ENCODE peak calls at places on chromosomes 2 and 18, in ten cellular contexts. One of them, this sample, is unnamed.

GRCh38 chr2:223196331-223196730 is 144.3 kb downstream of the KCNE4 start:
- DNase-seq in stimulated activated CD4-positive, alpha-beta T cell treated with anti-CD3 and anti-CD28 coated beads, Interleukin-12 subunit alpha, Interleukin-12 subunit beta, amount 100 ng/mL, for 48 hours: no peak
- DNase-seq in GF-D8: no peak
- DNase-seq in activated T-cell treated with anti-CD3 and anti-CD28 coated beads, Interleukin-2, amount 50 U/mL, for 24 hours: no peak
- DNase-seq in PC-3: no peak
- DNase-seq in stimulated activated CD8-positive, alpha-beta memory T cell treated with anti-CD3 and anti-CD28 coated beads, Interleukin-2, amount 100 ng/mL, for 48 hours: no peak
- DNase-seq in activated CD4-positive, alpha-beta T cell treated with anti-CD3 and anti-CD28 coated beads, Interleukin-2, amount 50 U/mL, for 4 hours: no peak
- DNase-seq in globus pallidus: no peak
- DNase-seq in NCI-H1417: no peak
- DNase-seq in WERI-Rb-1: no peak
- DNase-seq in this sample: no peak

GRCh38 chr2:235960011-235960715 is 208.0 kb downstream of the GBX2 start:
- DNase-seq in stimulated activated CD4-positive, alpha-beta T cell treated with anti-CD3 and anti-CD28 coated beads, Interleukin-12 subunit alpha, Interleukin-12 subunit beta, amount 100 ng/mL, for 48 hours: no peak
- DNase-seq in GF-D8: no peak
- DNase-seq in activated T-cell treated with anti-CD3 and anti-CD28 coated beads, Interleukin-2, amount 50 U/mL, for 24 hours: no peak
- DNase-seq in PC-3: no peak
- DNase-seq in stimulated activated CD8-positive, alpha-beta memory T cell treated with anti-CD3 and anti-CD28 coated beads, Interleukin-2, amount 100 ng/mL, for 48 hours: no peak
- DNase-seq in activated CD4-positive, alpha-beta T cell treated with anti-CD3 and anti-CD28 coated beads, Interleukin-2, amount 50 U/mL, for 4 hours: no peak
- DNase-seq in globus pallidus: no peak
- DNase-seq in NCI-H1417: no peak
- DNase-seq in WERI-Rb-1: no peak
- DNase-seq in this sample: no peak

GRCh38 chr2:212831671-212832199 is 293.1 kb upstream of the ERBB4 start:
- DNase-seq in stimulated activated CD4-positive, alpha-beta T cell treated with anti-CD3 and anti-CD28 coated beads, Interleukin-12 subunit alpha, Interleukin-12 subunit beta, amount 100 ng/mL, for 48 hours: no peak
- DNase-seq in GF-D8: no peak
- DNase-seq in activated T-cell treated with anti-CD3 and anti-CD28 coated beads, Interleukin-2, amount 50 U/mL, for 24 hours: no peak
- DNase-seq in PC-3: no peak
- DNase-seq in stimulated activated CD8-positive, alpha-beta memory T cell treated with anti-CD3 and anti-CD28 coated beads, Interleukin-2, amount 100 ng/mL, for 48 hours: no peak
- DNase-seq in activated CD4-positive, alpha-beta T cell treated with anti-CD3 and anti-CD28 coated beads, Interleukin-2, amount 50 U/mL, for 4 hours: no peak
- DNase-seq in globus pallidus: no peak
- DNase-seq in NCI-H1417: no peak
- DNase-seq in WERI-Rb-1: peak; percentile 4
- DNase-seq in this sample: no peak

GRCh38 chr2:16216555-16216938 is 276.2 kb downstream of the MYCN start:
- DNase-seq in stimulated activated CD4-positive, alpha-beta T cell treated with anti-CD3 and anti-CD28 coated beads, Interleukin-12 subunit alpha, Interleukin-12 subunit beta, amount 100 ng/mL, for 48 hours: no peak
- DNase-seq in GF-D8: no peak
- DNase-seq in activated T-cell treated with anti-CD3 and anti-CD28 coated beads, Interleukin-2, amount 50 U/mL, for 24 hours: no peak
- DNase-seq in PC-3: no peak
- DNase-seq in stimulated activated CD8-positive, alpha-beta memory T cell treated with anti-CD3 and anti-CD28 coated beads, Interleukin-2, amount 100 ng/mL, for 48 hours: no peak
- DNase-seq in activated CD4-positive, alpha-beta T cell treated with anti-CD3 and anti-CD28 coated beads, Interleukin-2, amount 50 U/mL, for 4 hours: no peak
- DNase-seq in globus pallidus: no peak
- DNase-seq in NCI-H1417: no peak
- DNase-seq in WERI-Rb-1: no peak
- DNase-seq in this sample: no peak

GRCh38 chr2:120750488-120751210 is 15.0 kb downstream of the GLI2 start:
- DNase-seq in stimulated activated CD4-positive, alpha-beta T cell treated with anti-CD3 and anti-CD28 coated beads, Interleukin-12 subunit alpha, Interleukin-12 subunit beta, amount 100 ng/mL, for 48 hours: no peak
- DNase-seq in GF-D8: no peak
- DNase-seq in activated T-cell treated with anti-CD3 and anti-CD28 coated beads, Interleukin-2, amount 50 U/mL, for 24 hours: no peak
- DNase-seq in PC-3: no peak
- DNase-seq in stimulated activated CD8-positive, alpha-beta memory T cell treated with anti-CD3 and anti-CD28 coated beads, Interleukin-2, amount 100 ng/mL, for 48 hours: no peak
- DNase-seq in activated CD4-positive, alpha-beta T cell treated with anti-CD3 and anti-CD28 coated beads, Interleukin-2, amount 50 U/mL, for 4 hours: no peak
- DNase-seq in globus pallidus: no peak
- DNase-seq in NCI-H1417: no peak
- DNase-seq in WERI-Rb-1: peak; percentile 1
- DNase-seq in this sample: no peak

GRCh38 chr2:108911807-108912628 is 77.0 kb downstream of the EDAR start:
- DNase-seq in stimulated activated CD4-positive, alpha-beta T cell treated with anti-CD3 and anti-CD28 coated beads, Interleukin-12 subunit alpha, Interleukin-12 subunit beta, amount 100 ng/mL, for 48 hours: no peak
- DNase-seq in GF-D8: no peak
- DNase-seq in activated T-cell treated with anti-CD3 and anti-CD28 coated beads, Interleukin-2, amount 50 U/mL, for 24 hours: peak; percentile 20
- DNase-seq in PC-3: no peak
- DNase-seq in stimulated activated CD8-positive, alpha-beta memory T cell treated with anti-CD3 and anti-CD28 coated beads, Interleukin-2, amount 100 ng/mL, for 48 hours: no peak
- DNase-seq in activated CD4-positive, alpha-beta T cell treated with anti-CD3 and anti-CD28 coated beads, Interleukin-2, amount 50 U/mL, for 4 hours: no peak
- DNase-seq in globus pallidus: no peak
- DNase-seq in NCI-H1417: no peak
- DNase-seq in WERI-Rb-1: no peak
- DNase-seq in this sample: no peak

GRCh38 chr2:8004250-8004681 is 677.6 kb upstream of the ID2 start:
- DNase-seq in stimulated activated CD4-positive, alpha-beta T cell treated with anti-CD3 and anti-CD28 coated beads, Interleukin-12 subunit alpha, Interleukin-12 subunit beta, amount 100 ng/mL, for 48 hours: no peak
- DNase-seq in GF-D8: no peak
- DNase-seq in activated T-cell treated with anti-CD3 and anti-CD28 coated beads, Interleukin-2, amount 50 U/mL, for 24 hours: no peak
- DNase-seq in PC-3: peak; percentile 48
- DNase-seq in stimulated activated CD8-positive, alpha-beta memory T cell treated with anti-CD3 and anti-CD28 coated beads, Interleukin-2, amount 100 ng/mL, for 48 hours: no peak
- DNase-seq in activated CD4-positive, alpha-beta T cell treated with anti-CD3 and anti-CD28 coated beads, Interleukin-2, amount 50 U/mL, for 4 hours: no peak
- DNase-seq in globus pallidus: no peak
- DNase-seq in NCI-H1417: peak; percentile 72
- DNase-seq in WERI-Rb-1: no peak
- DNase-seq in this sample: no peak

GRCh38 chr2:16813593-16813992 is 148.0 kb upstream of the CYRIA start:
- DNase-seq in stimulated activated CD4-positive, alpha-beta T cell treated with anti-CD3 and anti-CD28 coated beads, Interleukin-12 subunit alpha, Interleukin-12 subunit beta, amount 100 ng/mL, for 48 hours: no peak
- DNase-seq in GF-D8: no peak
- DNase-seq in activated T-cell treated with anti-CD3 and anti-CD28 coated beads, Interleukin-2, amount 50 U/mL, for 24 hours: no peak
- DNase-seq in PC-3: no peak
- DNase-seq in stimulated activated CD8-positive, alpha-beta memory T cell treated with anti-CD3 and anti-CD28 coated beads, Interleukin-2, amount 100 ng/mL, for 48 hours: no peak
- DNase-seq in activated CD4-positive, alpha-beta T cell treated with anti-CD3 and anti-CD28 coated beads, Interleukin-2, amount 50 U/mL, for 4 hours: no peak
- DNase-seq in globus pallidus: no peak
- DNase-seq in NCI-H1417: no peak
- DNase-seq in WERI-Rb-1: peak; percentile 67
- DNase-seq in this sample: peak; percentile 87

GRCh38 chr2:241637233-241638062 is at the start of gene ATG4B:
- DNase-seq in stimulated activated CD4-positive, alpha-beta T cell treated with anti-CD3 and anti-CD28 coated beads, Interleukin-12 subunit alpha, Interleukin-12 subunit beta, amount 100 ng/mL, for 48 hours: peak; percentile 39
- DNase-seq in GF-D8: peak; percentile 49
- DNase-seq in activated T-cell treated with anti-CD3 and anti-CD28 coated beads, Interleukin-2, amount 50 U/mL, for 24 hours: peak; percentile 90
- DNase-seq in PC-3: peak; percentile 86
- DNase-seq in stimulated activated CD8-positive, alpha-beta memory T cell treated with anti-CD3 and anti-CD28 coated beads, Interleukin-2, amount 100 ng/mL, for 48 hours: peak; percentile 72
- DNase-seq in activated CD4-positive, alpha-beta T cell treated with anti-CD3 and anti-CD28 coated beads, Interleukin-2, amount 50 U/mL, for 4 hours: peak; percentile 62
- DNase-seq in globus pallidus: peak; percentile 83
- DNase-seq in NCI-H1417: peak; percentile 92
- DNase-seq in WERI-Rb-1: peak; percentile 86
- DNase-seq in this sample: peak; percentile 86

GRCh38 chr18:35683021-35683420 is 101.5 kb downstream of the GALNT1 start:
- DNase-seq in stimulated activated CD4-positive, alpha-beta T cell treated with anti-CD3 and anti-CD28 coated beads, Interleukin-12 subunit alpha, Interleukin-12 subunit beta, amount 100 ng/mL, for 48 hours: no peak
- DNase-seq in GF-D8: no peak
- DNase-seq in activated T-cell treated with anti-CD3 and anti-CD28 coated beads, Interleukin-2, amount 50 U/mL, for 24 hours: no peak
- DNase-seq in PC-3: no peak
- DNase-seq in stimulated activated CD8-positive, alpha-beta memory T cell treated with anti-CD3 and anti-CD28 coated beads, Interleukin-2, amount 100 ng/mL, for 48 hours: no peak
- DNase-seq in activated CD4-positive, alpha-beta T cell treated with anti-CD3 and anti-CD28 coated beads, Interleukin-2, amount 50 U/mL, for 4 hours: no peak
- DNase-seq in globus pallidus: peak; percentile 38
- DNase-seq in NCI-H1417: no peak
- DNase-seq in WERI-Rb-1: no peak
- DNase-seq in this sample: no peak

GRCh38 chr2:67322361-67323001 is 74.7 kb upstream of the ETAA1 start:
- DNase-seq in stimulated activated CD4-positive, alpha-beta T cell treated with anti-CD3 and anti-CD28 coated beads, Interleukin-12 subunit alpha, Interleukin-12 subunit beta, amount 100 ng/mL, for 48 hours: no peak
- DNase-seq in GF-D8: no peak
- DNase-seq in activated T-cell treated with anti-CD3 and anti-CD28 coated beads, Interleukin-2, amount 50 U/mL, for 24 hours: no peak
- DNase-seq in PC-3: peak; percentile 79
- DNase-seq in stimulated activated CD8-positive, alpha-beta memory T cell treated with anti-CD3 and anti-CD28 coated beads, Interleukin-2, amount 100 ng/mL, for 48 hours: no peak
- DNase-seq in activated CD4-positive, alpha-beta T cell treated with anti-CD3 and anti-CD28 coated beads, Interleukin-2, amount 50 U/mL, for 4 hours: no peak
- DNase-seq in globus pallidus: peak; percentile 20
- DNase-seq in NCI-H1417: peak; percentile 95
- DNase-seq in WERI-Rb-1: peak; percentile 65
- DNase-seq in this sample: peak; percentile 77

GRCh38 chr2:166140922-166141321 is 13.1 kb upstream of the SCN1A start:
- DNase-seq in stimulated activated CD4-positive, alpha-beta T cell treated with anti-CD3 and anti-CD28 coated beads, Interleukin-12 subunit alpha, Interleukin-12 subunit beta, amount 100 ng/mL, for 48 hours: no peak
- DNase-seq in GF-D8: no peak
- DNase-seq in activated T-cell treated with anti-CD3 and anti-CD28 coated beads, Interleukin-2, amount 50 U/mL, for 24 hours: no peak
- DNase-seq in PC-3: no peak
- DNase-seq in stimulated activated CD8-positive, alpha-beta memory T cell treated with anti-CD3 and anti-CD28 coated beads, Interleukin-2, amount 100 ng/mL, for 48 hours: no peak
- DNase-seq in activated CD4-positive, alpha-beta T cell treated with anti-CD3 and anti-CD28 coated beads, Interleukin-2, amount 50 U/mL, for 4 hours: no peak
- DNase-seq in globus pallidus: no peak
- DNase-seq in NCI-H1417: no peak
- DNase-seq in WERI-Rb-1: no peak
- DNase-seq in this sample: no peak

GRCh38 chr2:40097691-40098376 is 318.8 kb upstream of the THUMPD2 start:
- DNase-seq in stimulated activated CD4-positive, alpha-beta T cell treated with anti-CD3 and anti-CD28 coated beads, Interleukin-12 subunit alpha, Interleukin-12 subunit beta, amount 100 ng/mL, for 48 hours: no peak
- DNase-seq in GF-D8: no peak
- DNase-seq in activated T-cell treated with anti-CD3 and anti-CD28 coated beads, Interleukin-2, amount 50 U/mL, for 24 hours: no peak
- DNase-seq in PC-3: peak; percentile 71
- DNase-seq in stimulated activated CD8-positive, alpha-beta memory T cell treated with anti-CD3 and anti-CD28 coated beads, Interleukin-2, amount 100 ng/mL, for 48 hours: no peak
- DNase-seq in activated CD4-positive, alpha-beta T cell treated with anti-CD3 and anti-CD28 coated beads, Interleukin-2, amount 50 U/mL, for 4 hours: no peak
- DNase-seq in globus pallidus: no peak
- DNase-seq in NCI-H1417: peak; percentile 26
- DNase-seq in WERI-Rb-1: no peak
- DNase-seq in this sample: no peak

GRCh38 chr18:50870138-50870845 is 8.6 kb upstream of the ME2 start:
- DNase-seq in stimulated activated CD4-positive, alpha-beta T cell treated with anti-CD3 and anti-CD28 coated beads, Interleukin-12 subunit alpha, Interleukin-12 subunit beta, amount 100 ng/mL, for 48 hours: no peak
- DNase-seq in GF-D8: no peak
- DNase-seq in activated T-cell treated with anti-CD3 and anti-CD28 coated beads, Interleukin-2, amount 50 U/mL, for 24 hours: no peak
- DNase-seq in PC-3: peak; percentile 71
- DNase-seq in stimulated activated CD8-positive, alpha-beta memory T cell treated with anti-CD3 and anti-CD28 coated beads, Interleukin-2, amount 100 ng/mL, for 48 hours: no peak
- DNase-seq in activated CD4-positive, alpha-beta T cell treated with anti-CD3 and anti-CD28 coated beads, Interleukin-2, amount 50 U/mL, for 4 hours: no peak
- DNase-seq in globus pallidus: no peak
- DNase-seq in NCI-H1417: no peak
- DNase-seq in WERI-Rb-1: no peak
- DNase-seq in this sample: no peak

GRCh38 chr2:85275984-85276540 is 51.7 kb downstream of the TGOLN2 start:
- DNase-seq in stimulated activated CD4-positive, alpha-beta T cell treated with anti-CD3 and anti-CD28 coated beads, Interleukin-12 subunit alpha, Interleukin-12 subunit beta, amount 100 ng/mL, for 48 hours: no peak
- DNase-seq in GF-D8: no peak
- DNase-seq in activated T-cell treated with anti-CD3 and anti-CD28 coated beads, Interleukin-2, amount 50 U/mL, for 24 hours: no peak
- DNase-seq in PC-3: no peak
- DNase-seq in stimulated activated CD8-positive, alpha-beta memory T cell treated with anti-CD3 and anti-CD28 coated beads, Interleukin-2, amount 100 ng/mL, for 48 hours: no peak
- DNase-seq in activated CD4-positive, alpha-beta T cell treated with anti-CD3 and anti-CD28 coated beads, Interleukin-2, amount 50 U/mL, for 4 hours: no peak
- DNase-seq in globus pallidus: no peak
- DNase-seq in NCI-H1417: no peak
- DNase-seq in WERI-Rb-1: no peak
- DNase-seq in this sample: no peak

GRCh38 chr2:25697559-25698341 is 24.4 kb upstream of the DTNB start:
- DNase-seq in stimulated activated CD4-positive, alpha-beta T cell treated with anti-CD3 and anti-CD28 coated beads, Interleukin-12 subunit alpha, Interleukin-12 subunit beta, amount 100 ng/mL, for 48 hours: no peak
- DNase-seq in GF-D8: no peak
- DNase-seq in activated T-cell treated with anti-CD3 and anti-CD28 coated beads, Interleukin-2, amount 50 U/mL, for 24 hours: no peak
- DNase-seq in PC-3: no peak
- DNase-seq in stimulated activated CD8-positive, alpha-beta memory T cell treated with anti-CD3 and anti-CD28 coated beads, Interleukin-2, amount 100 ng/mL, for 48 hours: no peak
- DNase-seq in activated CD4-positive, alpha-beta T cell treated with anti-CD3 and anti-CD28 coated beads, Interleukin-2, amount 50 U/mL, for 4 hours: no peak
- DNase-seq in globus pallidus: no peak
- DNase-seq in NCI-H1417: no peak
- DNase-seq in WERI-Rb-1: no peak
- DNase-seq in this sample: no peak

GRCh38 chr2:121136323-121136722 is 148.7 kb downstream of the TFCP2L1 start:
- DNase-seq in stimulated activated CD4-positive, alpha-beta T cell treated with anti-CD3 and anti-CD28 coated beads, Interleukin-12 subunit alpha, Interleukin-12 subunit beta, amount 100 ng/mL, for 48 hours: no peak
- DNase-seq in GF-D8: no peak
- DNase-seq in activated T-cell treated with anti-CD3 and anti-CD28 coated beads, Interleukin-2, amount 50 U/mL, for 24 hours: no peak
- DNase-seq in PC-3: no peak
- DNase-seq in stimulated activated CD8-positive, alpha-beta memory T cell treated with anti-CD3 and anti-CD28 coated beads, Interleukin-2, amount 100 ng/mL, for 48 hours: no peak
- DNase-seq in activated CD4-positive, alpha-beta T cell treated with anti-CD3 and anti-CD28 coated beads, Interleukin-2, amount 50 U/mL, for 4 hours: no peak
- DNase-seq in globus pallidus: no peak
- DNase-seq in NCI-H1417: no peak
- DNase-seq in WERI-Rb-1: no peak
- DNase-seq in this sample: no peak

GRCh38 chr2:23386422-23387220 is 1.6 kb downstream of the KLHL29 start:
- DNase-seq in stimulated activated CD4-positive, alpha-beta T cell treated with anti-CD3 and anti-CD28 coated beads, Interleukin-12 subunit alpha, Interleukin-12 subunit beta, amount 100 ng/mL, for 48 hours: no peak
- DNase-seq in GF-D8: no peak
- DNase-seq in activated T-cell treated with anti-CD3 and anti-CD28 coated beads, Interleukin-2, amount 50 U/mL, for 24 hours: peak; percentile 52
- DNase-seq in PC-3: peak; percentile 28
- DNase-seq in stimulated activated CD8-positive, alpha-beta memory T cell treated with anti-CD3 and anti-CD28 coated beads, Interleukin-2, amount 100 ng/mL, for 48 hours: no peak
- DNase-seq in activated CD4-positive, alpha-beta T cell treated with anti-CD3 and anti-CD28 coated beads, Interleukin-2, amount 50 U/mL, for 4 hours: no peak
- DNase-seq in globus pallidus: no peak
- DNase-seq in NCI-H1417: peak; percentile 74
- DNase-seq in WERI-Rb-1: peak; percentile 68
- DNase-seq in this sample: peak; percentile 55

This sample was measured in NCI-H82.